ENCODE peak calls at places on chromosome 14, in five cellular contexts. P is Peyer's patch, X is transverse colon, O is tibial nerve, Y is psoas muscle. T is an unnamed sample.

GRCh38 chr14:54189358-54190354 is 207.2 kb upstream of the CDKN3 start:
- DNase-seq in P (no peak), X (no peak), O (no peak), Y (no peak), T (no peak)

GRCh38 chr14:64734990-64735389 is 30.8 kb downstream of the PLEKHG3 start:
- DNase-seq in P (no peak), X (no peak), O (no peak), Y (no peak), T (no peak)

GRCh38 chr14:103156733-103157411 is 33.6 kb downstream of the TNFAIP2 start:
- DNase-seq in P (no peak), X (no peak), O (no peak), Y (no peak), T (peak)

GRCh38 chr14:39417014-39417413 is 15.2 kb downstream of the FBXO33 start:
- DNase-seq in P (no peak), X (no peak), O (no peak), Y (no peak), T (no peak)

GRCh38 chr14:34361504-34362011 is 100.5 kb downstream of the SPTSSA start:
- DNase-seq in P (no peak), X (no peak), O (no peak), Y (no peak), T (no peak)

GRCh38 chr14:63986789-63987533 is 134.2 kb downstream of the SYNE2 start:
- DNase-seq in P (no peak), X (peak), O (no peak), Y (no peak), T (no peak)

GRCh38 chr14:59060841-59061240 is 127.6 kb upstream of the DAAM1 start:
- DNase-seq in P (no peak), X (no peak), O (no peak), Y (no peak), T (no peak)

GRCh38 chr14:81252278-81252677 is 31.5 kb upstream of the GTF2A1 start:
- DNase-seq in P (no peak), X (no peak), O (no peak), Y (no peak), T (no peak)

GRCh38 chr14:78970677-78971076 is 800.5 kb downstream of the NRXN3 start:
- DNase-seq in P (no peak), X (no peak), O (no peak), Y (no peak), T (no peak)

GRCh38 chr14:102481791-102482238 is 27.8 kb downstream of the ANKRD9 start:
- DNase-seq in P (no peak), X (no peak), O (no peak), Y (no peak), T (no peak)

GRCh38 chr14:92607702-92608429 is 94.3 kb downstream of the RIN3 start:
- DNase-seq in P (no peak), X (no peak), O (no peak), Y (no peak), T (no peak)

GRCh38 chr14:56196274-56196673 is 78.1 kb downstream of the PELI2 start:
- DNase-seq in P (no peak), X (no peak), O (no peak), Y (no peak), T (no peak)

GRCh38 chr14:104577457-104578301 is 1.9 kb upstream of the C14orf180 start:
- DNase-seq in P (no peak), X (peak), O (no peak), Y (no peak), T (no peak)

GRCh38 chr14:61700104-61700886 is 5.0 kb downstream of the HIF1A start:
- DNase-seq in P (no peak), X (no peak), O (no peak), Y (no peak), T (no peak)

GRCh38 chr14:62144863-62145262 is 382.6 kb downstream of the SNAPC1 start:
- DNase-seq in P (no peak), X (no peak), O (no peak), Y (no peak), T (no peak)

DNA sequence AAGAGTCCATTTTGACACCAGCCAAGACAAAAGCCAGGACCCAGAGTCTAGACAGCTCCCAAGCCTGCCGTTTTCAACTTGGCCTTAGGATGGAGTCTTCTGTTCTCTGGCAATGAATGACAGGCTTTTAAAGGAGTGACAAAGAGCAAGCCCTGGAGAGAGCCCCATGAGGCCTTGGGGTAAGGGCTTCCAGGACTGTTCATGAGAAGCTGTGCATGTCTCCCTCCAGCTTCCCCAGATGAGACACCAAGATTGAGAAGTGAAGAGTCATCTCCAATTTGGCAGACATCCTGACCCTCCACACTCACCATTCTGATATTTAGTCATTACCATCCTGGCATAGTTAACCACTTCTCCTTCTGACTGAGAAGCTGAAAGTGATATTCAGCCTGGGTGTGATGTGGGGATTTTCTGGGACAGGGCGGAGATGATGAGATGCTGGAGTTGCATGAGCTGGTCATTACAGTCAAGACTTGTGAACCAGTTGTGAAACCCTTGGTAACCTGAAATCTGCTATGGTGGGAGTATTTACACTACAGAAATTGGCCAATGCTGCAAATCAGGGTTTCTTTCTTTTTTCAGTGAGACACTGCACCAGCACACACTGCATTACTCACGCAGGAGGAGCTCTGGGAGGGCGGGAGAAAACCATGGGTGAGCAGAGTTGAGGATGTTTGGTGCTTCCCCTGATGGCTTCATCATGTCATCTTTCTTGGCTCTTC is 77.8 kb downstream of the VCPKMT start:
- DNase-seq in P (no peak), X (no peak), O (no peak), Y (no peak), T (no peak)
- TF ChIP-seq CTCF in P (no peak), X (peak), O (no peak), Y (no peak), T (no peak)

GRCh38 chr14:28783593-28784143 is 17.1 kb downstream of the FOXG1 start:
- DNase-seq in P (no peak), X (no peak), O (no peak), Y (no peak), T (no peak)
- H3K4me3 ChIP-seq in P (no peak), X (no peak), O (no peak), Y (no peak), T (no peak)

DNA sequence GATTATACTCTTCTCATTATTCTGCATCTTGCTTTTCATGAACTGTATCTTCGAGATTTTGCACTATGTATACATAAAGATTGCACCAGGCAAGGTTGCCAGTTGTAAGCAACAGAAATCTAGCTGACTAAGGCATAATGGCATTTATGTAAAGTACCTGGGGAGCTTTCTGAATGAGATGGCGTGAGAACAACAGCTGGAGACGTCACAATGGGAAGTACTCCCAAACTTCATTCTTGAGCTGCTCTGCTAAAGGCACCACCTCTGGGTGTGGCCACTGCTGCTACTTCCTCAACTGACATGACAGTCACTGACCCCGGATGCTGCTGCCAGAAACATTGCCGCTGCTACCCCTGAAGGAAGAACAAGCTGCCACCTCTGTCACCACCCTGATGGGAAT is 220.7 kb downstream of the NOVA1 start:
- DNase-seq in P (no peak), X (no peak), O (no peak), Y (no peak), T (no peak)
- TF ChIP-seq CTCF in P (no peak), X (no peak), O (no peak), Y (no peak), T (no peak)

GRCh38 chr14:70907996-70908917 is 998 bp downstream of the PCNX1 start:
- DNase-seq in P (peak), X (peak), O (peak), Y (peak), T (peak)

GRCh38 chr14:70907172-70907995 is at the start of gene PCNX1:
- DNase-seq in P (peak), X (peak), O (peak), Y (peak), T (peak)

GRCh38 chr14:70906785-70907171 is 481 bp upstream of the PCNX1 start:
- DNase-seq in P (no peak), X (no peak), O (no peak), Y (no peak), T (no peak)

GRCh38 chr14:70908918-70909641 is 1.8 kb downstream of the PCNX1 start:
- DNase-seq in P (no peak), X (no peak), O (no peak), Y (no peak), T (no peak)

GRCh38 chr14:70909788-70910614 is 2.7 kb downstream of the PCNX1 start:
- DNase-seq in P (no peak), X (no peak), O (no peak), Y (no peak), T (no peak)
- H3K4me3 ChIP-seq in P (no peak), X (no peak), O (no peak), Y (peak), T (peak)

GRCh38 chr14:68408680-68409079 is 384.2 kb downstream of the ZFP36L1 start:
- DNase-seq in P (no peak), X (no peak), O (no peak), Y (no peak), T (no peak)
- TF ChIP-seq CTCF in P (no peak), X (no peak), O (peak), Y (no peak), T (no peak)

T was measured in coronary artery.